ENCODE peak calls at places on chromosomes 7 and 10, in four cellular contexts. P, Z, G and S are unnamed samples.

GRCh38 chr10:68869623-68870022 is 31.5 kb upstream of the DDX50 start:
- DNase-seq in P (no peak), G (no peak), Z (no peak), S (no peak)

GRCh38 chr7:82623812-82624211 is 180.2 kb upstream of the CACNA2D1 start:
- DNase-seq in G (no peak), Z (no peak), P (peak; percentile 64), S (no peak)

GRCh38 chr7:122304604-122304975 is at the start of gene FEZF1:
- DNase-seq in G (no peak), Z (no peak), P (no peak), S (no peak)

GRCh38 chr10:81179805-81180452 is 642.2 kb downstream of the SH2D4B start:
- DNase-seq in G (peak; percentile 16), P (peak; percentile 2), Z (no peak), S (peak; percentile 36)

GRCh38 chr10:125756196-125756595 is 19.4 kb downstream of the MMP21 start:
- DNase-seq in P (no peak), G (no peak), Z (no peak), S (no peak)

GRCh38 chr7:132584796-132585494 is 8.7 kb upstream of the PLXNA4 start:
- DNase-seq in G (no peak), Z (no peak), P (no peak), S (no peak)

GRCh38 chr10:3451516-3452185 is 279.1 kb upstream of the PITRM1 start:
- DNase-seq in P (no peak), G (no peak), Z (no peak), S (no peak)

GRCh38 chr7:79221211-79221610 is 232.3 kb downstream of the MAGI2 start:
- DNase-seq in G (no peak), P (no peak), Z (no peak), S (no peak)

GRCh38 chr7:148286150-148286549 is 304.4 kb upstream of the C7orf33 start:
- DNase-seq in P (no peak), G (no peak), Z (peak; percentile 32), S (peak; percentile 20)

GRCh38 chr7:23022831-23023230 is 8.9 kb upstream of the HYCC1 start:
- DNase-seq in P (no peak), Z (no peak), G (no peak), S (no peak)

GRCh38 chr10:60810437-60811182 is 32.3 kb downstream of the CDK1 start:
- DNase-seq in Z (no peak), G (no peak), P (peak; percentile 60), S (no peak)

GRCh38 chr7:25171071-25171470 is 46.0 kb upstream of the CYCS start:
- DNase-seq in P (no peak), G (no peak), Z (no peak), S (no peak)

GRCh38 chr7:25169683-25170082 is 44.6 kb upstream of the CYCS start:
- DNase-seq in G (no peak), P (no peak), Z (no peak), S (no peak)

GRCh38 chr7:25167262-25167843 is 42.3 kb upstream of the CYCS start:
- DNase-seq in G (no peak), P (no peak), Z (no peak), S (no peak)

GRCh38 chr7:25171516-25171915 is 46.5 kb upstream of the CYCS start:
- DNase-seq in Z (no peak), G (no peak), P (no peak), S (no peak)

GRCh38 chr7:25168145-25168544 is 43.1 kb upstream of the CYCS start:
- DNase-seq in P (no peak), Z (no peak), G (no peak), S (no peak)
- TF ChIP-seq ELK1 in P (no peak), Z (no peak), G (no peak), S (no peak)

DNA sequence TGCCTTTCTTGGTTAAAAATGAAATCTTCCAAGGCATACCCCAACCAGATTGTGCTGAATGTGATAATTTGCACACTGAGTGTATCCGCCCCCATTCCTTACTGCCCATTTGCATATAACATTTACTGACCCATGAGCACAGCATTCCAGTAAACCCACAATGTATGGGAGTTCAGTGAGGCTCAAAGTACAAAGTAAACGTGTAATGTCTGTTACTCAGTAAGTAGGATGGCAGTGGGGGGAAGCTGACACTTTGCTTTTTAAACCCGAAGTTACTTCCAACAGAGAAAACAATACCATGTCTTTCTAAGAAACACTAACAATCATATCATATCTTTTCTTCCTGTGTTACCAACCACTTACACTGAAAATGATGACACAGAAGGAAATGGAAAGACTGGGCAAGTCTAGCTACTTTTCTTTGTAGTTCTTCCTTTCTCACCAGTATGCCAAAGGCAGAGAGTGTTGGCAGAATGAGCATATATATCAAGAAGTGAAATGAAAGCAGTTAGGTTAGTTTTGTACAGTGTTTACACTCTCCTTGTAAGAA is 27.1 kb upstream of the SOSTDC1 start:
- DNase-seq in P (peak; percentile 46), Z (no peak), G (no peak), S (no peak)
- TF ChIP-seq ELK1 in P (no peak), Z (no peak), G (no peak), S (no peak)

GRCh38 chr7:55533050-55533728 is 39.1 kb downstream of the VOPP1 start:
- DNase-seq in Z (no peak), P (peak; percentile 86), G (peak; percentile 98), S (no peak)
- TF ChIP-seq ELK1 in Z (no peak), P (no peak), G (peak; percentile 55), S (no peak)

GRCh38 chr7:102888561-102889233 is 24.1 kb upstream of the LRRC17 start:
- DNase-seq in P (no peak), Z (no peak), G (no peak), S (peak; percentile 36)

GRCh38 chr7:102891693-102892261 is 21.0 kb upstream of the LRRC17 start:
- DNase-seq in Z (no peak), G (no peak), P (peak; percentile 89), S (peak; percentile 36)

GRCh38 chr7:102889836-102890235 is 23.0 kb upstream of the LRRC17 start:
- DNase-seq in Z (no peak), P (no peak), G (no peak), S (no peak)

GRCh38 chr7:102890971-102891692 is 21.7 kb upstream of the LRRC17 start:
- DNase-seq in G (no peak), Z (no peak), P (no peak), S (no peak)

DNA sequence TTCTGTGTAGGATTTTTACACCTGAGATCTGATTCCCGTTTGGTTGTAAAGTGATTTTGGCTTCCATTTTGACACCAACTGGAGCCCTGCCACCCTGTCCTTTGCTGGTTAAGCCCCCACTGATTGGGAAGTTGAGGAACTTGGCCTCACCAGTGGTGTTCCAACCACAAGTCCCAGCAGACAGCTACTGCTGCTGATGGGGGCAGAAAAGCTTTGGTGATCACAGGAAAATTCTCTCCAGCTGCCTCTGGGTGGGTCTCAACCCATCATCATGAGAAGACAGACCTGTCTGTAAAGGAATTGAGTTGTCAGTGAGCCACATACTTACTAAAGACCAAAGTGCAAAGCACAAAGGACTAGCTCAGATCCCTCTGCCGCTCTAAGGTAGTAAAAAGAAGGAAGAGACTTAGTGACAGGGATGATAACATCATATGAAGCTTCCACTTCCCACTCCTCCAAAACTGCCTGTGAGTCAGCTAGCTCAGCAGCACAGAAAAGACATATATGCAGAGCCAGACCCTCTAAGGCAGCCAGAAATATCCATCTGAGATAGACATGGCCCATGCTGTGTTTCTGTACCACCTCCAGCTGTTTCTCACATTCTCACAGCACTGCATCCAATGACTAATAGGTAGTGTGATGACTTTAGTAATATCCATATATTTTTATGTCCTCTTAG is 22.4 kb upstream of the LRRC17 start:
- DNase-seq in Z (no peak), G (no peak), P (peak; percentile 91), S (no peak)
- TF ChIP-seq ELK1 in Z (no peak), G (no peak), P (no peak), S (no peak)

DNA sequence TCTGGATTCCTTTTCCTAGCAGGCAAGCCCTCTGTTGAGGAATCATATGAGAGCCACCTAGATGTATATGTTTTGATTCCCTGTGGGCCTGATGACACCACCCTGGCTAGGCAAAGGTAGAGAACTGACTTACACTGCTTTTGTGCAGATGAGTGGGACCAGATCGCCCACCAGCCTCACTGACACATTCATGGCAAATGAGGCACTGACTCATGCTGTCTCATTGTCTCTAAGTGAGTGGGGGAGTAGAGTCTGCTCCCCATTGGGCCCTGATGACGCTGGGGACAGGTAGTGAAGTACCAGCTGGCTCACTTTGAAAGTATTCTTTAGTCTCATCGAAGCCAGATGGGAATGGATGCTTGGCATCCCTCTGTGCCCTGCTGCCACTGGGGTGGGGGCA is 326.3 kb downstream of the ABCA13 start:
- DNase-seq in P (no peak), G (no peak), Z (no peak), S (no peak)
- TF ChIP-seq ELK1 in P (no peak), G (no peak), Z (no peak), S (no peak)

GRCh38 chr7:131111081-131111576 is 216.5 kb upstream of the MKLN1 start:
- DNase-seq in P (peak; percentile 90), Z (no peak), G (no peak), S (peak; percentile 90)

GRCh38 chr7:131111792-131112191 is 215.9 kb upstream of the MKLN1 start:
- DNase-seq in Z (no peak), G (no peak), P (no peak), S (no peak)

GRCh38 chr7:131109757-131110293 is 217.9 kb upstream of the MKLN1 start:
- DNase-seq in Z (peak; percentile 91), P (peak; percentile 78), G (no peak), S (peak; percentile 90)

GRCh38 chr7:131110294-131111080 is 217.2 kb upstream of the MKLN1 start:
- DNase-seq in G (no peak), Z (no peak), P (peak; percentile 34), S (peak; percentile 73)

DNA sequence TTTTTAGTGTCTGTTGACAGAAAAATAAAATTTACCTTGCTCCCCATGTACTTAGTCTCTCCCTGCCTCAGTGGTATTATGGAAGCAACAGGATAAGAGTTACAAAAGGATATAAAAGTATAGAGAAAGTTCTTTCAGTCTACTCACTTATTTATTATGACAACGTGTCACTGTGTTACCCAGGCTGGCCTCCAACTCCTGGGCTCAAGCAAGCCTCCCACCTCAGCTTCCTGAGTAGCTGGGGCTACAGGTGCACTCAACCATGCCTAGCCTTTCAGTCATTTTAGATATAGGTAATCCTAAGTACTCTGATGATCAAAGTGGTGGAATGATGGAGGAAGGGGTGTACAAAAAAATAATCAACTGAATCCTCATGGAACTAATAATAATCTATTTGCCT is 215.2 kb upstream of the MKLN1 start:
- DNase-seq in G (no peak), Z (no peak), P (no peak), S (no peak)
- TF ChIP-seq ELK1 in G (no peak), Z (no peak), P (no peak), S (no peak)

GRCh38 chr10:24519950-24520349 is 203.7 kb downstream of the ARHGAP21 start:
- DNase-seq in P (peak; percentile 5), Z (no peak), G (no peak), S (no peak)

GRCh38 chr10:24518411-24518810 is 205.3 kb downstream of the ARHGAP21 start:
- DNase-seq in G (no peak), Z (no peak), P (no peak), S (no peak)

GRCh38 chr10:24524314-24524713 is 199.4 kb downstream of the ARHGAP21 start:
- DNase-seq in Z (no peak), P (no peak), G (no peak), S (no peak)

GRCh38 chr10:24515481-24515880 is 208.2 kb downstream of the ARHGAP21 start:
- DNase-seq in P (no peak), Z (no peak), G (no peak), S (no peak)

GRCh38 chr10:24518981-24519597 is 204.6 kb downstream of the ARHGAP21 start:
- DNase-seq in P (peak; percentile 60), G (no peak), Z (peak; percentile 58), S (peak; percentile 67)
- TF ChIP-seq ELK1 in P (no peak), G (no peak), Z (no peak), S (no peak)